ENCODE peak calls at places on chromosomes 13 and 19, in seven cellular contexts. X is colonic mucosa; E is CD8-positive, alpha-beta memory T cell; Q is CD8-positive, alpha-beta T cell; W is IMR-90; V is heart left ventricle; F is A549. T is an unnamed sample. For H3K4me1, the result is how much of the 10 kb centered on the place peaks cover.

GRCh38 chr19:48418317-48419064 is 25.0 kb downstream of the GRIN2D start:
- DNase-seq in X (no peak), E (no peak), Q (no peak), W (peak), V (no peak), F (no peak), T (no peak)

GRCh38 chr13:100721885-100722512 is 47.4 kb upstream of the TMTC4 start:
- DNase-seq in X (peak), E (peak), Q (peak), W (peak), V (no peak), F (peak), T (peak)

GRCh38 chr19:35882074-35882832 is 13.9 kb downstream of the APLP1 start:
- DNase-seq in X (peak), E (peak), Q (no peak), W (peak), V (no peak), F (peak), T (peak)

GRCh38 chr13:63041640-63042414 is 1626.2 kb upstream of the PCDH20 start:
- DNase-seq in X (no peak), E (no peak), Q (no peak), W (peak), V (no peak), F (no peak), T (no peak)

GRCh38 chr13:20814224-20814910 is 40.6 kb upstream of the EEF1AKMT1 start:
- DNase-seq in X (peak), E (no peak), Q (no peak), W (peak), V (peak), F (peak), T (peak)

GRCh38 chr13:100306042-100306441 is 217.1 kb downstream of the PCCA start:
- DNase-seq in X (no peak), E (no peak), Q (no peak), W (no peak), V (no peak), F (no peak), T (no peak)

GRCh38 chr13:24670174-24670573 is 10.0 kb upstream of the ATP12A start:
- DNase-seq in X (peak), E (no peak), Q (no peak), W (no peak), V (no peak), F (no peak), T (no peak)

GRCh38 chr13:101181076-101181685 is 235.1 kb downstream of the NALCN start:
- DNase-seq in X (no peak), E (no peak), Q (no peak), W (peak), V (no peak), F (no peak), T (no peak)

GRCh38 chr19:51417107-51417806 is at the start of gene SIGLEC10:
- DNase-seq in X (no peak), E (no peak), Q (no peak), W (no peak), V (peak), F (no peak), T (no peak)

DNA sequence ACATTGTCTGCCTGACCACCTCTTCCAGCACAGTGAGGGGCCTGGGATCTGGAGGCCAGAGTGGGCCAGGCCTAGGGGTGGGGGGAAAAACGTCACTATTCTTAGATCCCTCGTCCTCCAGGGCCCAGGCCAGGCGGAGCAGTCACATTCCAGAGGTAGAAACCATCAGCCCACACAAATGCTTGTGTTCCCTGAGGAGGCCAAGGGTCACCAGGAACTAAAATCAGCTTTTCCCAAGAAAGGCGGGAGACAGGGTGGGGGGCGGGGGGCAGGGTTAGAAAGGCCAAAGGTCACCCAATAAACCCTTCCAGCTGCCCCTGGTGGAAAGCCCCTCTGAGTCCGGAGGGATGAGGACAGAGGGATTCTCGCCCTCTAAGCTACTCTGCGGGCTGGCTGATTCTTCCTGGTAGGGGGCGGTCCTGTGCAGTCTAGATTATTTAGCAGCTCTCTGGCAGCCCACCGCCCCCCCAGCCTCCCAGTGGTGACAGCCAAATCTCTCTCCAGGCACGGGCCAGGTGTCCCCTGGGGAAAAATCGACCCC is 23.5 kb upstream of the CCL25 start:
- DNase-seq in X (no peak), E (no peak), Q (no peak), W (peak), V (peak), F (no peak), T (peak)
- H3K27ac ChIP-seq in X (no peak), E (no peak), Q (no peak), W (no peak), V (no peak), F (no peak), T (peak)

GRCh38 chr19:29680937-29681336 is 15.7 kb downstream of the PLEKHF1 start:
- DNase-seq in X (no peak), E (no peak), Q (no peak), W (no peak), V (no peak), F (no peak), T (no peak)
- H3K4me1 ChIP-seq in X (under half), E (half or more), Q (half or more), W (under half), V (half or more), F (under half), T (under half)

DNA sequence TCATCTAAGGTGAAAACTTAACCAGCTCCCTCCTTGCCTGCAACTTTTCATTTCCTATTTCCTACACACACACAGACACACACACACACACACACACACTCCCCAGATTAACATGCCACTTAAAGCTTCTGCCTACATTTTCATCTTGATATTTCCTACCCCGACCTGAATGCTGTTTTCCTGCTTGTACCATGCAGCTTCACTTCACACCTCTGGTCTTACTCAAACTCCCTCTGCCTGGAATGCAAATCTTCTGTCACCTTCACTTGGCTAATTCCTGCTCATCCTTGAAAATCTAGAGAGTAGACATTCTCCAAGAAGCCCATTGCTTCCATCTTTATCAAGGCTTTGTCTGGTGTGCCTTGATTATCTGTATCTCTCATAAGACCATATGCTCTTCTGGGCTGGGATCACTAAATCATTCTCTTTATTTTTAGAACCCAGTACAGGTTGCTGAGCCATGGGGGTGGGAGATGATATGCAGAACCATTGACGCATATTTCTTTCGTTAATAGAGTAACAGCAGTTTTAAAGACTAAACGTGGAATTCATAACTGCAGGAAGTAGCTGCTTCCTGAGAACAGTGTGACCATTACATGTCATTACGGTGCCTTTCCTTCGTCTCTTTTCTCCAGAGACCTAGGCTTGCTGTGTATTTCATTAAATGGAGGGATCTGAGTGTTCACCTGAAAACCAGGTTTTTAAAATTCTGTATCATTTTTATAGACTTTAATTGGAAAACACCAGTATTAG is 37.7 kb downstream of the CNMD start:
- DNase-seq in X (no peak), E (no peak), Q (no peak), W (no peak), V (no peak), F (no peak), T (no peak)
- H3K4me3 ChIP-seq in X (no peak), E (no peak), Q (no peak), W (no peak), V (no peak), F (no peak), T (no peak)

GRCh38 chr19:13060233-13060963 is 42.3 kb downstream of the LYL1 start:
- DNase-seq in X (peak), E (no peak), Q (no peak), W (no peak), V (peak), F (no peak), T (peak)
- H3K27ac ChIP-seq in X (peak), E (no peak), Q (no peak), W (peak), V (peak), F (peak), T (peak)

DNA sequence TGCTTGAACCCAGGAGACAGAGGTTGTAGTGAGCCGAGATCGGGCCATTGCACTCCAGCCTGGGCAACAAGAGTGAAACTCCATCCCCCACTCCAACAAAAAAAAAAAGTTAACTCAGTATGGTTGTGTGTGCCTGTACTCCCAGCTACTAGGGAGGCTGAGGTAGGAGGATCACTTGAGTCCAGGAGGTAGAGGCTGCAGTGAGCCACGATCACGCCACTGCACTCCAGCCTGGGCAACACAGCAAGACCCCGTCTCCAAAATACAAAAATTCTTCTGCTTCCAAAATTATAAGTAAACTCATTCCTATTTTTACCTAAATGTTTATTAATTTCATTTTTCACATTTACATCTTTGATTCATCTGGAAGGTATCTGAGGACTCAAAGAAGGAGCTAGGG is 14.4 kb downstream of the PNMA8A start:
- DNase-seq in X (no peak), E (no peak), Q (no peak), W (no peak), V (no peak), F (no peak), T (no peak)
- H3K4me1 ChIP-seq in X (under half), E (under half), Q (under half), W (under half), V (under half), F (under half), T (under half)

GRCh38 chr13:52158629-52159158 is 703 bp downstream of the NEK3 start:
- DNase-seq in X (peak), E (no peak), Q (no peak), W (peak), V (peak), F (no peak), T (peak)
- H3K4me3 ChIP-seq in X (peak), E (peak), Q (peak), W (peak), V (peak), F (peak), T (peak)

GRCh38 chr19:1425102-1425842 is 12.9 kb upstream of the RPS15 start:
- DNase-seq in X (no peak), E (no peak), Q (no peak), W (no peak), V (no peak), F (no peak), T (no peak)
- H3K27ac ChIP-seq in X (no peak), E (no peak), Q (no peak), W (no peak), V (no peak), F (no peak), T (no peak)

GRCh38 chr19:42131149-42132029 is 857 bp downstream of the POU2F2 start:
- DNase-seq in X (no peak), E (no peak), Q (no peak), W (no peak), V (no peak), F (no peak), T (no peak)

GRCh38 chr19:42132030-42132628 is at the start of gene POU2F2:
- DNase-seq in X (peak), E (peak), Q (peak), W (no peak), V (no peak), F (no peak), T (no peak)

GRCh38 chr19:42130254-42130573 is 2.0 kb downstream of the POU2F2 start:
- DNase-seq in X (no peak), E (no peak), Q (no peak), W (no peak), V (no peak), F (no peak), T (no peak)

GRCh38 chr19:42126565-42126964 is 5.7 kb downstream of the POU2F2 start:
- DNase-seq in X (no peak), E (no peak), Q (no peak), W (no peak), V (no peak), F (no peak), T (no peak)

GRCh38 chr19:42129399-42130253 is 2.6 kb downstream of the POU2F2 start:
- DNase-seq in X (peak), E (no peak), Q (no peak), W (peak), V (no peak), F (no peak), T (peak)
- H3K4me1 ChIP-seq in X (under half), E (under half), Q (half or more), W (under half), V (under half), F (under half), T (under half)

DNA sequence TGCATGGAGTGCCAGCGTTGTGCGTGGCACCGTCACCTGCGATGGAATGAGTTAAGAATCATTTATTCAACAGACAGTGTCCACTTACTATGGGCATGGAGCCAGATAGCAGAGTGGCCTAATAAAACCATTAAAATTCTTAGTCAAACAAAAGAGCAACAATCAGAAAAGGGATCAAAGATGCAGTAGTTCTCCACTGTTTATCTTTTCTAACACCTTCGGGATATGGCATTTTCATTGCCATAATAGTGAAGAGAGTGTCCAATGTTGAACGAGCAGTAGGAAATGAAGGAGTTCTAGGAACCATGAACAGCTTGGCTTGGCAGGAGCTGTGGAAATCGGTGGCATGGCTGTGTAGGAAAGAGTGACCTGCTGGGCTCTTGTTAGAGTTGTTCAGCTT is 2.0 kb downstream of the TNFSF11 start:
- DNase-seq in X (no peak), E (no peak), Q (no peak), W (no peak), V (no peak), F (no peak), T (no peak)
- H3K4me3 ChIP-seq in X (no peak), E (no peak), Q (no peak), W (no peak), V (no peak), F (no peak), T (no peak)

T was measured in SJCRH30.